ENCODE peak calls at places on chromosome 3, in four cellular contexts. P is HL-60, J is sigmoid colon, T is uterus. V is an unnamed sample.

GRCh38 chr3:123584284-123584987 is 417 bp downstream of the HACD2 start:
- DNase-seq in J (peak), P (no peak), T (no peak), V (no peak)

GRCh38 chr3:113660901-113661300 is 35.5 kb downstream of the USF3 start:
- DNase-seq in P (no peak), T (no peak), J (peak), V (no peak)

GRCh38 chr3:48847053-48847585 is 555 bp downstream of the PRKAR2A start:
- DNase-seq in J (peak), T (peak), P (peak), V (peak)

GRCh38 chr3:126155819-126156218 is 24.6 kb downstream of the ALDH1L1 start:
- DNase-seq in T (no peak), J (no peak), P (no peak), V (no peak)

GRCh38 chr3:191366675-191367074 is 36.3 kb upstream of the UTS2B start:
- DNase-seq in T (no peak), P (no peak), J (no peak), V (no peak)

GRCh38 chr3:17372811-17373210 is 369.6 kb downstream of the TBC1D5 start:
- DNase-seq in J (no peak), P (no peak), T (no peak), V (no peak)

GRCh38 chr3:139173372-139174108 is 128.8 kb upstream of the PRR23C start:
- DNase-seq in J (no peak), P (no peak), T (no peak), V (no peak)

GRCh38 chr3:97821413-97821809 is 400 bp upstream of the CRYBG3 start:
- DNase-seq in P (peak), T (no peak), J (peak), V (no peak)

DNA sequence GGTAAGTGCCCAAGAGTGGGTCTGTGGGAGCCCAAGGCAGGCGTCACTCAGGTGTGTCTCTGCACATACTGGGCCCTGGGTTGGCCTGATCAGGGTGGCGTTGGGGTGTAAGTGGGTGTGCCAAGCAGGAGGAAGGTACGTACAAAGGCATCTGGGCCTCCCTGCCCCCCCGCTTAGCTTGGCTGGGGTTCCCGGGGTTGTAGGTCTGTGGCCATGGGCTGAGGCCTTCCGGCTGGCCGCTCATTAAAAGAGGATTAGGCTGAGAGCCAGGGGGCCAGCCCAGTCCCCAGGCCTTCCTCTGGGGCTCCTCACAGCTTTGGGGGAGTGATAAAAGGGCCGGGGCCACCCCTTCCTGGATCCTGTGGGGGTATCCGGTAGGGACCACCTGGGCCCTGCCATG is 13.3 kb downstream of the SEMA3F start:
- DNase-seq in T (no peak), P (no peak), J (no peak), V (no peak)
- H3K4me3 ChIP-seq in T (no peak), P (no peak), J (no peak), V (no peak)

GRCh38 chr3:132033471-132033870 is 1.3 kb downstream of the CPNE4 start:
- DNase-seq in P (no peak), T (no peak), J (no peak), V (no peak)

GRCh38 chr3:132034097-132034485 is 723 bp downstream of the CPNE4 start:
- DNase-seq in T (no peak), P (no peak), J (no peak), V (no peak)

GRCh38 chr3:132034486-132035464 is at the start of gene CPNE4:
- DNase-seq in J (peak), P (peak), T (peak), V (peak)

GRCh38 chr3:132032959-132033358 is 1.9 kb downstream of the CPNE4 start:
- DNase-seq in P (no peak), T (no peak), J (no peak), V (no peak)

DNA sequence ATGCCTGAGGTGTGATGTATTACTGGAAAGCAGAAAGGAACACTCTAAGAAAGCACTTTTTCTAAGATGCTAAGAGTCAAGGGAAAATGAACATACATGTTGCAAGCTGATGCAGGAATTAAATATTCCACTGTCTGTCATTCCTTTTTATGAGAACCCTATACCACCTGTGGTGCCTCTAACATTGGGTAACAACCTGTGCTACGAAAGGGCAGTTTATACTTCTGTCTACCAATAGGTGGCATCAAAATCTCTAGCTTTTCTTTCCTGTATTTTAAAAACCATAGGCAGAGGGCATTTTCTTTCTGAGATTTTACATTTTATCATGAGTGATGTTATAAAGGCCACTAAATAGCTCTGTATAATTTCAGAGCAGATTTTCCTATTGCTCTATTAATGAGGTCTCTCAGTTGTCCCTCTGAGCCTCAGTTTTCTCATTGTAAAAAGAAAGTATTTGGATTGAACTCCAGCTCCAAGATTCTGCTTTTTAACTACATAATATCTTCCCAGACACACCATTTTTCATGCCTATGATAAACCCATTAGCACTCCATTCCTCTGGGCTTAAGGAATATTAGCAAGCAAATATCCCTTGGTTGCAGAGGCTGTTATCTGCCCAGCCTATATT is 3.5 kb upstream of the CPNE4 start:
- DNase-seq in P (no peak), T (no peak), J (no peak), V (no peak)
- TF ChIP-seq CTCF in P (peak), T (no peak), J (no peak), V (peak)

GRCh38 chr3:194101592-194102432 is 34.1 kb upstream of the HES1 start:
- DNase-seq in J (no peak), P (no peak), T (no peak), V (no peak)
- H3K4me3 ChIP-seq in J (no peak), P (no peak), T (no peak), V (no peak)

GRCh38 chr3:59480486-59480995 is 430.7 kb upstream of the CFAP20DC start:
- DNase-seq in T (no peak), P (no peak), J (no peak), V (peak)
- TF ChIP-seq CTCF in T (no peak), P (no peak), J (no peak), V (no peak)

DNA sequence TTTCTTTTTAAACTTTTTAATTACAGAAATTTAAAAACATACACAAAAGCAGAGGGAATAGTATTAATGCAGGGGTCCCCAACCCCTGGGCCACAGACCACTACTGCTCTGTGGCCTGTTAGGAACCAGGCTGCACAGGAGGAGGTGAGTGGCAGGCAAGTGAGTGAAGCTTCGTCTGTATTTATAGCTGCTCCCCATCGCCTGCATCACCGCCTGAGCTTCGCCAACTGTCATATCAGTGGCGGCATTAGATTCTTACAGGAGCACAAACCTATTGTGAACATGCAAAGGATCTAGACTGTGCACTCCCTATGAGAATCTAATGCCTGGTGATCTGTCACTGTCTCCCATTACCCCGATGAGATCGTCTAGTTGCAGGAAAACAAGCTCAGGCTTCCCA is 22.4 kb downstream of the CCR9 start:
- DNase-seq in J (no peak), T (no peak), P (no peak), V (no peak)
- H3K4me3 ChIP-seq in J (no peak), T (no peak), P (no peak), V (no peak)

DNA sequence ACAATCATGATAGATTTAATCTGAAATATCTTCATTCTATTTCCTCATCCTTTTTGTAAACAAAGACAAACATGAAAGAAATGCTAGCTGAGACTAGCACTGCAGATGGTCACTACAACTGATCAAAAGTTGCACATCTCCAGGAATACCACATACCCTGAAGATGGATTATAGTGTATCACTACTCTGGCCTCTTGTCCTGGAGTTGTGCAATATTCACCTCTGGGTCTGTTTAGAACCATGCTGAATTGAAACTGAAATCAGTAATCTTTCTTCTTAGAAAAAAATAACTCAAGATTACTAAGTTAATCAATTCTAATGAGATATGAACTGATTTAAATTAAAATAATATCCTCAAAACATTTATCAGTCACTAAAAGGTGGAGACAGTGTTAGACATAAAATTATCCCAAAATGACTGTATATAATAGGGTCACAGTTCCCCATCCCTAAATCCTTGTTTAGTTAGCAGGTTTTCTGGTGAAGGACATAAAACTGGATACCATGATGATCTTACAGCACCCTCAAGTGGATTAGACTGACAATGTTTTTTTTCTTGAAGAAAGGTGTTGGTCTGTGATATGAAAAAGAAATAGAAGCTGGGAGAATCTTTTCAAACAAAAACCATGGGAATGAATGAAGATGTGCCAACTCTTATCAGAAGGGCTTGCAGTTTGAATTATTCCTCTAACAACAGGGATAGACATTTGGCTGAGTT is 7.2 kb upstream of the TTC14 start:
- DNase-seq in P (no peak), J (no peak), T (no peak), V (no peak)
- TF ChIP-seq CTCF in P (no peak), J (no peak), T (no peak), V (peak)

GRCh38 chr3:184563569-184563925 is 2.0 kb downstream of the EPHB3 start:
- DNase-seq in P (no peak), J (no peak), T (no peak), V (no peak)

GRCh38 chr3:184561329-184562145 is at the start of gene EPHB3:
- DNase-seq in P (peak), J (peak), T (peak), V (peak)

GRCh38 chr3:184562875-184563568 is 1.4 kb downstream of the EPHB3 start:
- DNase-seq in P (no peak), J (no peak), T (peak), V (no peak)

GRCh38 chr3:184560992-184561328 is 625 bp upstream of the EPHB3 start:
- DNase-seq in T (no peak), P (no peak), J (no peak), V (no peak)

DNA sequence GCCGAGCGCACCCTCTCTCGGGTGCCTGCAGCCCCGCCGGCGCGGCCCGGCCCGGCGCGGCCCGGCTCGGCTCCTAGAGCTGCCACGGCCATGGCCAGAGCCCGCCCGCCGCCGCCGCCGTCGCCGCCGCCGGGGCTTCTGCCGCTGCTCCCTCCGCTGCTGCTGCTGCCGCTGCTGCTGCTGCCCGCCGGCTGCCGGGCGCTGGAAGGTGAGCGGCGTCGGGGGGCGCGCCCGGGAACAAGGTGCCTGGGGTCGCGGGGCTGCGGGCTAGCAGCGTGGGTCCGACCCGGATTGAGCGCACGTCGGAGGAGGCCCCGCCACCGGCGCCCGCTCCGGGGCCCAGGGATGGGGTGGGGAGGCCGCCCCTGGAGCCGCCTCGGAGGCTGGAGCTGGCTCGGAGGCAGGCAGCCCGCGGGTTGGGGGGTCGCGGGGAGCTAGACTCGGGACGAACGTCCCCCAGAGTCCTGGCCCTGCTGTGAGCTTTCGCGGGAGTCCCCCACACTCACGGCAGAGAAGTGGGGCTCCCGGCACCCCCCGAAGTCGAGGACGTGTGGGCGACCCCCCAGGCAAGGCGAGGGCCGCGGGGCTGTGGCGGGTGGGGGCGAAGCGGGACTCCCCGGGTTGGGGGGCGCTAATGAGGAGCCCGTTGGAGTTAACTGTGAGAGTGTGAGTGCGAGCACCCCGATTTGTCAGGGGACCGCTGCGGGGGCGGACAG is 719 bp downstream of the EPHB3 start:
- DNase-seq in T (peak), P (no peak), J (no peak), V (no peak)
- H3K4me3 ChIP-seq in T (peak), P (peak), J (peak), V (no peak)

DNA sequence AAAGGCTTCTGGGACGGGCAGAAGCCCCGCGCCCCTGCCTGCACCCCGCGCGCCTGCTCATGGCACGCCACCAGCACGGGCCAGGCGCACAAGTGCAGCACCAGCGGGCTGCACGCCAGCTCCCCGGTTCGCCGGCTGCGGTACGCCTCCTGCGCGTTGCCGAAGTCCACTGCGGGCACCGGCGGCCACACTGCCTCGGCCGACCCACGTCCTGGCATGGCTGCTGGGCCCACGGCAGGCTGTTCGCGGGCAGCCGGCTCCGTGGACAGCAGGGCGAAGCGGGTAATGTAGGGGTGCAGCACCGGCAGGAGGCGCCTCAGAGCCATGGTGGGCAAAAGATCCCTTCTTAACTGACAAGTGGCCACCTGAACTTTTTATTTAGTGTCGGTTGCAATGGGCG is 34.8 kb downstream of the MCCC1 start:
- DNase-seq in J (no peak), T (no peak), P (no peak), V (no peak)
- TF ChIP-seq CTCF in J (no peak), T (no peak), P (no peak), V (no peak)